ENCODE peak calls at places on chromosomes 7 and 10, in ten cellular contexts. M, X, B, F, R, C, Q, E, K and G are unnamed samples.

GRCh38 chr7:137873524-137873923 is 26.8 kb upstream of the DGKI start:
- DNase-seq in Q (no peak), E (no peak), R (no peak), B (peak; percentile 90), M (peak; percentile 88), X (no peak), F (peak; percentile 86), C (no peak), K (peak; percentile 73), G (no peak)

GRCh38 chr7:151187409-151188251 is 580 bp upstream of the ASB10 start:
- DNase-seq in C (no peak), X (no peak), E (no peak), M (no peak), R (no peak), K (no peak), B (no peak), Q (no peak), F (no peak), G (no peak)

GRCh38 chr10:100904903-100905302 is 7.9 kb upstream of the SLF2 start:
- DNase-seq in R (no peak), C (no peak), E (no peak), K (no peak), B (no peak), X (no peak), Q (no peak), M (no peak), F (no peak), G (no peak)

GRCh38 chr7:134480730-134481129 is 21.8 kb upstream of the AKR1B1 start:
- DNase-seq in Q (no peak), F (peak; percentile 41), B (peak; percentile 48), E (no peak), X (no peak), C (no peak), R (peak; percentile 61), K (peak; percentile 35), M (peak; percentile 62), G (no peak)

GRCh38 chr10:123331438-123331837 is 177.2 kb downstream of the BUB3 start:
- DNase-seq in B (no peak), C (no peak), F (peak; percentile 29), X (no peak), K (peak; percentile 32), Q (no peak), M (no peak), E (no peak), R (peak; percentile 76), G (no peak)

GRCh38 chr10:93826355-93826754 is 67.4 kb upstream of the SLC35G1 start:
- DNase-seq in C (no peak), Q (no peak), K (no peak), F (peak; percentile 7), R (no peak), M (peak; percentile 20), X (no peak), E (no peak), B (peak; percentile 18), G (no peak)

GRCh38 chr10:123236122-123236521 is 81.9 kb downstream of the BUB3 start:
- DNase-seq in Q (no peak), B (no peak), E (no peak), X (no peak), R (no peak), F (no peak), M (peak; percentile 0), C (no peak), K (peak; percentile 4), G (no peak)

GRCh38 chr10:74292871-74293427 is 141.9 kb downstream of the ADK start:
- DNase-seq in R (peak; percentile 54), Q (peak; percentile 37), E (no peak), F (peak; percentile 84), K (peak; percentile 60), M (peak; percentile 76), C (no peak), B (peak; percentile 40), X (no peak), G (no peak)

GRCh38 chr7:11533229-11533820 is 298.7 kb downstream of the THSD7A start:
- DNase-seq in Q (no peak), B (no peak), R (no peak), K (no peak), M (no peak), F (peak; percentile 1), E (no peak), X (no peak), C (no peak), G (no peak)

GRCh38 chr7:105219771-105220160 is 169.0 kb downstream of the SRPK2 start:
- DNase-seq in B (peak; percentile 37), F (peak; percentile 79), C (no peak), M (peak; percentile 50), E (no peak), K (peak; percentile 74), R (peak; percentile 99), X (no peak), Q (peak; percentile 18), G (no peak)

DNA sequence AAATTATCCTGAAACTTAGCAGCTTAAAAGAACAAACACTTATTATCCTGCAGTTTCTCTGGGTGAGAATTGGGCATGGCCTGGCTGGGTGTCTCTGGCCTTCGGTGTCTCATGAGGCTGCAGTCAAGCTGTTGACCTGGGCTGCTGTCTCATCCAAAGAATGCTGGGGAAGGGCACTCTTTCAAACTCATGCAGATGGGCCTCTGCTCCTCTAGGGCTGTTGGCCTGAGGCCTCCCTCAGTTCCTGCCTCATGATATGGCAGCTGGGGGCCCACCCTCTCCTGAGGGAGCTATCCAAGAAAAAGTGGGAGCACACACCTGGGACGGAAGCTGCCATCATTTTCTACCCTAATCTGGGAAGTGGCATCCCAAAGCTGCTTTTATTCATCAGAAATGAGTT is 43.6 kb downstream of the DRGX start:
- DNase-seq in M (no peak), E (no peak), C (no peak), K (no peak), X (no peak), R (no peak), Q (no peak), F (no peak), B (no peak), G (no peak)
- TF ChIP-seq CTCF in M (no peak), E (no peak), C (no peak), K (no peak), X (no peak), R (no peak), Q (no peak), F (no peak), B (no peak), G (no peak)

GRCh38 chr10:29659770-29660097 is 25.0 kb upstream of the SVIL start:
- DNase-seq in F (no peak), B (no peak), C (no peak), E (no peak), X (no peak), K (no peak), R (no peak), Q (no peak), M (no peak), G (no peak)

GRCh38 chr10:29657719-29658274 is 23.0 kb upstream of the SVIL start:
- DNase-seq in K (no peak), X (no peak), R (peak; percentile 65), M (no peak), C (no peak), B (no peak), E (no peak), F (no peak), Q (no peak), G (no peak)

GRCh38 chr10:29663718-29664117 is 28.9 kb upstream of the SVIL start:
- DNase-seq in F (no peak), B (no peak), Q (no peak), R (no peak), K (no peak), X (no peak), E (no peak), M (no peak), C (no peak), G (no peak)

GRCh38 chr10:29656451-29656992 is 21.8 kb upstream of the SVIL start:
- DNase-seq in B (no peak), X (no peak), Q (no peak), F (no peak), K (no peak), R (no peak), M (no peak), C (no peak), E (no peak), G (no peak)

GRCh38 chr10:29658984-29659769 is 24.4 kb upstream of the SVIL start:
- DNase-seq in X (no peak), F (peak; percentile 100), C (peak; percentile 54), Q (peak; percentile 97), M (peak; percentile 98), R (peak; percentile 99), E (no peak), K (peak; percentile 100), B (peak; percentile 100), G (peak; percentile 71)
- TF ChIP-seq CTCF in X (peak; percentile 45), F (peak; percentile 59), C (no peak), Q (peak; percentile 57), M (peak; percentile 63), R (peak; percentile 51), E (peak; percentile 67), K (peak; percentile 76), B (peak; percentile 58), G (no peak)

GRCh38 chr7:68425377-68425776 is 1172.9 kb upstream of the AUTS2 start:
- DNase-seq in B (no peak), M (peak; percentile 28), E (no peak), C (no peak), K (no peak), F (no peak), Q (no peak), R (no peak), X (no peak), G (no peak)
- TF ChIP-seq CTCF in B (no peak), M (peak; percentile 51), E (no peak), C (no peak), K (no peak), F (no peak), Q (no peak), R (no peak), X (peak; percentile 20), G (no peak)

GRCh38 chr7:157980774-157981173 is 606.8 kb downstream of the PTPRN2 start:
- DNase-seq in E (no peak), F (no peak), R (no peak), M (no peak), B (no peak), K (no peak), C (no peak), Q (no peak), X (no peak), G (no peak)

GRCh38 chr7:157979631-157980340 is 607.8 kb downstream of the PTPRN2 start:
- DNase-seq in M (no peak), Q (no peak), E (no peak), F (no peak), X (peak; percentile 41), R (no peak), K (no peak), C (no peak), B (no peak), G (no peak)

GRCh38 chr7:157977306-157977705 is 610.3 kb downstream of the PTPRN2 start:
- DNase-seq in K (no peak), Q (no peak), M (no peak), F (no peak), C (no peak), E (no peak), B (no peak), X (no peak), R (no peak), G (no peak)

GRCh38 chr7:157977717-157978470 is 609.7 kb downstream of the PTPRN2 start:
- DNase-seq in Q (no peak), E (no peak), F (no peak), K (no peak), R (no peak), M (no peak), B (no peak), C (no peak), X (no peak), G (no peak)

DNA sequence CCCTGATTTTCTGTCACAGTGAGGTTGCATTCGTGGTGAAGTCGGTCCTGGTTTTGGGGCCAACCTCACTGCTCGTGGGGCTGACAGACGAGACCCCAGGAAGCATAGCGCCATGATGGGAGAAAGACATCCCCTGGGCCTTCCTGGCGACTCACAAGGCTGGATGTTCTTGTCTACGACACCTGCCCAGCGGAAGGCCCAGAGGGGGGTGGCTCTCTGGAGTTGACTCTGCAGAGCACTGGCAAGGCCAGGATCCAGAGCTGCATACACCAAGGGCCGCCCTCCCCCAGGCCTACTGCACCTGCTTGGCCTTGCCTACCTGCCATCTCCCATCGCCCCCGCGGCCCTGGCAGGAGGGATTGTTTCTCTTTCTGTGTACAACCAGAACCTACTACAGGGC is 608.9 kb downstream of the PTPRN2 start:
- DNase-seq in B (no peak), K (no peak), X (no peak), F (no peak), C (no peak), R (no peak), Q (no peak), E (no peak), M (no peak), G (no peak)
- TF ChIP-seq CTCF in B (no peak), K (no peak), X (no peak), F (no peak), C (no peak), R (no peak), Q (no peak), E (no peak), M (no peak), G (no peak)